ENCODE peak calls at places on chromosome 5, in nine cellular contexts. H is IMR-90, M is transverse colon, U is stomach, Z is breast epithelium, I is tibial nerve, K is esophagus squamous epithelium, G is uterus, D is K562. C is an unnamed sample.

GRCh38 chr5:54834121-54834842 is 151.1 kb downstream of the ESM1 start:
- DNase-seq in U (no peak), M (no peak), K (no peak), D (no peak), H (no peak), I (no peak), G (no peak), Z (no peak), C (no peak)

GRCh38 chr5:38543886-38544285 is 12.6 kb downstream of the LIFR start:
- DNase-seq in H (no peak), D (no peak), K (no peak), U (no peak), Z (no peak), G (no peak), M (no peak), I (no peak), C (no peak)

GRCh38 chr5:31531543-31531887 is 378 bp downstream of the DROSHA start:
- DNase-seq in G (no peak), U (peak), D (peak), I (no peak), H (no peak), K (no peak), Z (no peak), M (peak), C (peak)

GRCh38 chr5:9212605-9213004 is 333.3 kb downstream of the SEMA5A start:
- DNase-seq in M (no peak), G (no peak), D (no peak), Z (no peak), H (peak), K (no peak), I (no peak), U (no peak), C (no peak)

GRCh38 chr5:77777281-77777892 is 1.2 kb upstream of the TBCA start:
- DNase-seq in M (no peak), G (no peak), H (peak), U (no peak), Z (no peak), D (no peak), K (no peak), I (no peak), C (peak)

GRCh38 chr5:53362521-53362941 is 117.9 kb upstream of the FST start:
- DNase-seq in Z (no peak), U (no peak), H (peak), D (no peak), G (no peak), M (no peak), K (no peak), I (no peak), C (peak)

GRCh38 chr5:36607114-36607561 is 732 bp downstream of the SLC1A3 start:
- DNase-seq in K (no peak), M (no peak), I (no peak), H (peak), Z (no peak), U (no peak), D (no peak), G (no peak), C (no peak)

GRCh38 chr5:33336911-33337620 is 103.7 kb upstream of the TARS1 start:
- DNase-seq in G (no peak), U (no peak), I (no peak), Z (no peak), D (no peak), M (no peak), H (peak), K (no peak), C (no peak)

GRCh38 chr5:170315154-170315553 is 17.6 kb upstream of the LCP2 start:
- DNase-seq in Z (no peak), D (no peak), G (peak), H (no peak), M (no peak), I (peak), K (no peak), U (no peak), C (no peak)

GRCh38 chr5:108743344-108743743 is 4.4 kb upstream of the FER start:
- DNase-seq in D (no peak), M (no peak), I (no peak), K (no peak), U (no peak), Z (no peak), G (no peak), H (no peak), C (no peak)

GRCh38 chr5:103262422-103262871 is 3.9 kb downstream of the MACIR start:
- DNase-seq in D (no peak), G (no peak), H (peak), U (no peak), Z (no peak), K (no peak), M (no peak), I (no peak), C (no peak)

GRCh38 chr5:42756630-42757601 is at the start of gene CCDC152:
- DNase-seq in K (no peak), M (no peak), D (peak), I (no peak), G (no peak), H (peak), U (peak), Z (no peak), C (no peak)

GRCh38 chr5:141692533-141692888 is 10.5 kb upstream of the ARAP3 start:
- DNase-seq in Z (no peak), K (no peak), M (no peak), D (no peak), I (no peak), U (no peak), H (no peak), G (no peak), C (no peak)

GRCh38 chr5:56479701-56480304 is 246.7 kb upstream of the ANKRD55 start:
- DNase-seq in I (no peak), D (no peak), M (no peak), Z (no peak), H (no peak), U (no peak), K (no peak), G (no peak), C (no peak)

GRCh38 chr5:16794381-16794913 is 141.6 kb downstream of the MYO10 start:
- DNase-seq in D (no peak), Z (no peak), G (no peak), M (no peak), U (no peak), I (no peak), K (no peak), H (no peak), C (no peak)

GRCh38 chr5:81881595-81881994 is 90.2 kb upstream of the ATG10 start:
- DNase-seq in H (no peak), I (no peak), D (no peak), K (no peak), U (no peak), G (no peak), Z (no peak), M (no peak), C (no peak)

GRCh38 chr5:40754381-40755092 is 1.2 kb downstream of the TTC33 start:
- DNase-seq in I (no peak), K (no peak), H (peak), D (no peak), G (no peak), Z (no peak), M (no peak), U (no peak), C (no peak)

GRCh38 chr5:42745426-42745825 is 11.2 kb upstream of the CCDC152 start:
- DNase-seq in H (no peak), G (no peak), D (peak), K (no peak), Z (no peak), I (no peak), M (peak), U (no peak), C (no peak)

GRCh38 chr5:132414634-132415377 is 45.3 kb downstream of the SLC22A5 start:
- DNase-seq in D (no peak), U (no peak), M (no peak), H (no peak), Z (no peak), G (no peak), K (no peak), I (no peak), C (no peak)

GRCh38 chr5:143436871-143437270 is 33.4 kb upstream of the NR3C1 start:
- DNase-seq in H (peak), G (no peak), D (no peak), Z (no peak), K (no peak), I (no peak), M (no peak), U (no peak), C (no peak)

GRCh38 chr5:143432658-143433239 is 29.3 kb upstream of the NR3C1 start:
- DNase-seq in M (no peak), H (no peak), U (no peak), G (no peak), D (no peak), I (no peak), K (no peak), Z (no peak), C (no peak)

GRCh38 chr5:143433680-143434079 is 30.2 kb upstream of the NR3C1 start:
- DNase-seq in K (no peak), I (no peak), H (no peak), D (no peak), U (no peak), M (no peak), G (no peak), Z (no peak), C (no peak)

GRCh38 chr5:143434261-143435206 is 31.0 kb upstream of the NR3C1 start:
- DNase-seq in U (peak), K (no peak), G (no peak), I (no peak), M (no peak), Z (no peak), H (no peak), D (no peak), C (no peak)

DNA sequence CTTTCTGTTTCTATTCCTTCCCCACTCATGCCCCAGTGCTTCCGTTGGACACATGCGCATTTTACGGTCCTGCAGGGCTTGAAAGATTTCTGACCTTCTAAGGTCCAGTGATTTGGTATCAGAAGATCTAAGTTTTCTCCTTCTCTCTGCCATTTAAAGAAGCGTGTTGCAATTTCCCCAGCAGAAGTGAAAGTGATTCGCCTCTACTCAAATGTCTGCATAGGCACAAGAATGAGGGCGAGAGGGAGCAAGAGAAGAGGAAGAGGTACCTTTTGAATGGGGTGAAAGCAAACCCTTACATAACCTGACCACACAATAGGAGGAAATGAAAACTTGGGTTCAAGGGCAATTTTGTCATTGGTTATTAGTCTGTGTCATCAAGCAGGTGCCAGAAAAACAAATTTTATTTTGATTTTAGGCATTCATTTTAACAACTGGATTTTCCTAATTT is 31.7 kb upstream of the NR3C1 start:
- DNase-seq in D (no peak), U (no peak), H (peak), Z (no peak), M (peak), I (no peak), G (no peak), K (no peak), C (no peak)
- TF ChIP-seq POLR2A in D (no peak), U (no peak), H (no peak), Z (no peak), M (no peak), I (no peak), G (no peak), K (no peak), C (no peak)

GRCh38 chr5:151123897-151124751 is 33.5 kb downstream of the ANXA6 start:
- DNase-seq in G (no peak), I (no peak), H (peak), Z (peak), M (peak), U (peak), K (peak), D (no peak), C (peak)
- TF ChIP-seq POLR2A in G (no peak), I (no peak), H (no peak), Z (no peak), M (no peak), U (no peak), K (no peak), D (no peak), C (no peak)

GRCh38 chr5:15499528-15500325 is at the start of gene FBXL7:
- DNase-seq in M (peak), K (no peak), G (peak), H (peak), D (no peak), Z (peak), I (peak), U (peak), C (peak)

GRCh38 chr5:15506146-15506545 is 6.2 kb downstream of the FBXL7 start:
- DNase-seq in I (no peak), H (no peak), U (no peak), K (no peak), D (no peak), M (no peak), Z (no peak), G (no peak), C (no peak)

GRCh38 chr5:15500326-15500958 is 462 bp downstream of the FBXL7 start:
- DNase-seq in D (no peak), G (peak), H (peak), Z (no peak), I (peak), M (peak), U (peak), K (no peak), C (peak)

GRCh38 chr5:15501057-15501791 is 1.2 kb downstream of the FBXL7 start:
- DNase-seq in I (peak), Z (no peak), M (peak), D (no peak), K (no peak), H (peak), U (no peak), G (peak), C (peak)

DNA sequence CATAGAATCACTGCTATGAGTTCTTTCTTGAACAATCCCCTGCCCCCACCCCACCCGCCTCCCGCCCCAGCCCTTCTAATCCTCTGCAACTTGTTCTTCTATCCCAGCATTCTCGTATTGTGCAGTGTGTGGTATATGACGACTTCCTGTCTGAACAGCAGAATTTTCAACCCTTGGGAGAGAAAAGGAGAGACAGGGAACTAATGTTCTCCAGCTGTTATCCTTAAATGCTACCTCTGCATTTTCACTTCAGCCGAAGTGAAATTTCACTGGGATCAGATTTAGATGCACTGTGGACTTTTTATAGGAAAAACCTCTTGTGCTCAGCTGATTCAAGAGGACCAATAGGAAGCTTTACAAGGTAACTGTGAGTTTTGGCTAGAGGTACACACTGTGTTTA is 2.2 kb downstream of the FBXL7 start:
- DNase-seq in K (no peak), Z (no peak), D (no peak), U (no peak), I (no peak), H (peak), M (no peak), G (no peak), C (no peak)
- TF ChIP-seq POLR2A in K (no peak), Z (no peak), D (no peak), U (no peak), I (no peak), H (no peak), M (no peak), G (no peak), C (no peak)

GRCh38 chr5:1385395-1386273 is 40.7 kb upstream of the CLPTM1L start:
- DNase-seq in U (peak), Z (peak), H (peak), G (peak), K (peak), M (peak), D (peak), I (peak), C (peak)
- TF ChIP-seq POLR2A in U (peak), Z (peak), H (no peak), G (peak), K (no peak), M (peak), D (no peak), I (peak), C (peak)

GRCh38 chr5:151041577-151042268 is 21.3 kb downstream of the GPX3 start:
- DNase-seq in I (no peak), U (no peak), G (no peak), K (no peak), Z (no peak), M (no peak), H (no peak), D (no peak), C (no peak)

GRCh38 chr5:151040211-151040747 is 19.9 kb downstream of the GPX3 start:
- DNase-seq in U (no peak), I (no peak), H (peak), Z (no peak), G (no peak), K (no peak), D (no peak), M (no peak), C (peak)

GRCh38 chr5:151039665-151040064 is 19.3 kb downstream of the GPX3 start:
- DNase-seq in D (no peak), K (no peak), Z (no peak), U (no peak), M (no peak), I (no peak), H (no peak), G (no peak), C (no peak)

GRCh38 chr5:151038801-151039238 is 18.4 kb downstream of the GPX3 start:
- DNase-seq in U (no peak), I (no peak), Z (no peak), K (no peak), M (no peak), G (no peak), H (peak), D (no peak), C (peak)

GRCh38 chr5:151042453-151043093 is 22.2 kb downstream of the GPX3 start:
- DNase-seq in I (no peak), D (no peak), K (no peak), G (no peak), M (no peak), U (no peak), Z (no peak), H (no peak), C (no peak)
- TF ChIP-seq POLR2A in I (no peak), D (no peak), K (no peak), G (no peak), M (no peak), U (no peak), Z (no peak), H (no peak), C (no peak)

DNA sequence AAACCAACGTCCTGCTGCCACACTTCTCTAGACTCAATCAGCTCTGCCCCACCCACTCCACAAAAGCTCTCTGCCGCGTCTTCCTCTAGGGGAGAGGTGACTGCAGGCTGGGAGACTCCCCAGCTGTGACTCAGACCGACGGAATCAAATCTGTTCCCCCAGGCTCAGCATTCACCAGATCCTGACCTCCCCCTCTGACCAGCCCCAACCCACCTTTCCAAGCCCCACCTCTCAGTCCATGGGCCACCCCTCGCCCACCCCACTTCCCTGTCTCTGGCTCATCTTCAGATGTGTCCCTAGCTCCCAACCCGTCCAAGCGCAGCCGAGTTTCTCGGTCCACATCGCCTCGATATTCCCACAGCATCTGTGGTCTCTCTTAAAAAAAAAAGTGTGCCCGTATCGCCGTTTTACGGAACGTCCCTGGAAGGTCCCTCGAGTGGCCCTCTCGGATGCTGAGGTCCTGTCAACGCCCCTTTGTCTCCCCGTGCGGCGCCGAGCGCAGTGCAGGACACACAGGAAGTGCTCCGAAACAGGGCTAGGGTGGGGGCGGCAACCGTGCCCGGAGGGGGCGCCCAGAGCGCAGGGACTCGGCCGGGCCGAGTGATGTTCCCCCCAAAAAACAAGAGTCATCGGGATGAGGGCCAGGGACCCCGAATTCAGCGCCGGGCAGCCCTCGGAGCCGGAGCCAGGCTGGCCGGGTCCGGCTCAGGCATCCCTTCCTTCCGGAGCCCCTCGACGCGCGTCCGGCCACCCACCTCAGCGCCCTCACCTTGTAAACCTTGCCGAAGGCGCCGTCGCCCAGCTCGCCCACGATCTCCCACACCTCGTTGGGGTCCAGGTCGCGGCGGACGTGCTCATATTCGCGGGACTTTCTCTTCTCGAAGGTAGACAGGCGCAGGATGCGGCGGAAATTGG is 649 bp downstream of the STK10 start:
- DNase-seq in D (peak), K (no peak), U (peak), H (peak), I (no peak), M (peak), G (peak), Z (no peak), C (peak)
- TF ChIP-seq POLR2A in D (no peak), K (no peak), U (no peak), H (no peak), I (no peak), M (no peak), G (no peak), Z (no peak), C (peak)

GRCh38 chr5:110738812-110739651 is at the start of gene SLC25A46:
- DNase-seq in K (peak), U (peak), M (peak), D (peak), Z (peak), H (peak), I (peak), G (peak), C (peak)
- TF ChIP-seq POLR2A in K (no peak), U (no peak), M (peak), D (peak), Z (no peak), H (peak), I (peak), G (no peak), C (peak)

GRCh38 chr5:150485770-150486401 is 22.0 kb upstream of the NDST1 start:
- DNase-seq in I (peak), M (peak), K (no peak), Z (no peak), G (peak), U (peak), D (peak), H (peak), C (no peak)
- TF ChIP-seq POLR2A in I (no peak), M (peak), K (no peak), Z (no peak), G (no peak), U (no peak), D (peak), H (no peak), C (peak)

GRCh38 chr5:80026841-80027240 is 8.3 kb upstream of the THBS4 start:
- DNase-seq in Z (no peak), K (no peak), U (no peak), H (no peak), M (no peak), G (no peak), I (no peak), D (no peak), C (no peak)
- TF ChIP-seq POLR2A in Z (no peak), K (no peak), U (no peak), H (no peak), M (no peak), G (no peak), I (no peak), D (no peak), C (no peak)

GRCh38 chr5:177005619-177006264 is 837 bp downstream of the UIMC1 start:
- DNase-seq in M (peak), Z (no peak), D (peak), H (peak), K (no peak), G (peak), I (peak), U (peak), C (peak)

GRCh38 chr5:177004961-177005360 is 1.6 kb downstream of the UIMC1 start:
- DNase-seq in H (no peak), G (no peak), I (no peak), M (no peak), U (no peak), K (no peak), D (no peak), Z (no peak), C (no peak)

GRCh38 chr5:177003649-177004048 is 2.9 kb downstream of the UIMC1 start:
- DNase-seq in Z (no peak), K (no peak), D (no peak), H (no peak), M (no peak), G (no peak), I (no peak), U (no peak), C (no peak)

GRCh38 chr5:177008716-177009115 is 2.1 kb upstream of the UIMC1 start:
- DNase-seq in K (no peak), U (no peak), H (no peak), G (no peak), D (no peak), M (no peak), Z (no peak), I (no peak), C (no peak)

GRCh38 chr5:177006265-177006972 is at the start of gene UIMC1:
- DNase-seq in M (peak), U (peak), D (peak), H (peak), G (peak), I (peak), Z (peak), K (peak), C (peak)
- TF ChIP-seq POLR2A in M (peak), U (no peak), D (peak), H (peak), G (peak), I (peak), Z (peak), K (no peak), C (peak)